ENCODE peak calls at places on chromosome 1, in five cellular contexts. S is GM12892; W is fibroblast of the conjunctiva; Z is activated CD8-positive, alpha-beta memory T cell treated with anti-CD3 and anti-CD28 coated beads, Interleukin-2, amount 10 ng/mL, durations not matched to agents 7 days and 5 days; R is left ventricle myocardium superior. V is an unnamed sample.

GRCh38 chr1:151165281-151165737 is 393 bp downstream of the LYSMD1 start:
- DNase-seq in S (no peak), W (peak; percentile 48), Z (peak; percentile 46), R (peak; percentile 69), V (no peak)

GRCh38 chr1:222654849-222655248 is 37.0 kb downstream of the MIA3 start:
- DNase-seq in S (no peak), W (no peak), Z (peak; percentile 88), R (no peak), V (peak; percentile 39)

GRCh38 chr1:113226118-113226517 is 153.1 kb downstream of the LRIG2 start:
- DNase-seq in S (peak; percentile 20), W (no peak), Z (peak; percentile 54), R (no peak), V (no peak)

GRCh38 chr1:190762325-190762724 is 284.7 kb upstream of the BRINP3 start:
- DNase-seq in S (no peak), W (no peak), Z (no peak), R (no peak), V (no peak)

GRCh38 chr1:29889776-29890175 is 653.5 kb downstream of the PTPRU start:
- DNase-seq in S (no peak), W (no peak), Z (no peak), R (no peak), V (no peak)

GRCh38 chr1:225915538-225915991 is 8.5 kb downstream of the PYCR2 start:
- DNase-seq in S (no peak), W (peak; percentile 53), Z (no peak), R (no peak), V (no peak)

GRCh38 chr1:59027176-59027575 is 243.3 kb upstream of the JUN start:
- DNase-seq in S (no peak), W (no peak), Z (no peak), R (no peak), V (no peak)

GRCh38 chr1:106555571-106555970 is 500.9 kb upstream of the PRMT6 start:
- DNase-seq in S (no peak), W (no peak), Z (no peak), R (no peak), V (no peak)

GRCh38 chr1:162855461-162856150 is 5.4 kb downstream of the CCDC190 start:
- DNase-seq in S (no peak), W (no peak), Z (no peak), R (no peak), V (no peak)

GRCh38 chr1:31683997-31684396 is 19.8 kb downstream of the COL16A1 start:
- DNase-seq in S (no peak), W (no peak), Z (no peak), R (no peak), V (no peak)

GRCh38 chr1:114024049-114024448 is 44.8 kb downstream of the OLFML3 start:
- DNase-seq in S (no peak), W (no peak), Z (no peak), R (no peak), V (no peak)

GRCh38 chr1:79188371-79188770 is 181.8 kb upstream of the ADGRL4 start:
- DNase-seq in S (no peak), W (no peak), Z (no peak), R (no peak), V (no peak)

GRCh38 chr1:57024855-57025254 is 59.0 kb upstream of the C8B start:
- DNase-seq in S (no peak), W (no peak), Z (no peak), R (no peak), V (no peak)

V was measured in activated naive CD8-positive, alpha-beta T cell treated with anti-CD3 and anti-CD28 coated beads, Interleukin-2, amount 50 U/mL, for 16 hours.